ENCODE peak calls at places on chromosome 22, in eight cellular contexts. P, A, X, U, G, Y, I and T are unnamed samples.
A peak's percentile ranks its signal among the peaks of the same experiment; 100 is the strongest.

GRCh38 chr22:24107668-24108067 is 73.6 kb upstream of the SUSD2 start:
- DNase-seq in P (peak; percentile 92), A (no peak), X (no peak), U (peak; percentile 71), G (no peak), Y (peak; percentile 11), I (no peak), T (no peak)

GRCh38 chr22:25170426-25170980 is 29.2 kb upstream of the CRYBB3 start:
- DNase-seq in P (no peak), A (no peak), X (no peak), U (no peak), G (no peak), Y (no peak), I (no peak), T (no peak)

GRCh38 chr22:40396882-40397281 is 26.5 kb downstream of the SGSM3 start:
- DNase-seq in P (no peak), A (peak; percentile 67), X (peak; percentile 35), U (no peak), G (no peak), Y (peak; percentile 95), I (peak; percentile 68), T (peak; percentile 88)

GRCh38 chr22:40413873-40414272 is 43.5 kb downstream of the SGSM3 start:
- DNase-seq in P (no peak), A (no peak), X (no peak), U (no peak), G (no peak), Y (no peak), I (no peak), T (peak; percentile 80)

GRCh38 chr22:34622602-34623001 is 443.4 kb upstream of the ISX start:
- DNase-seq in P (no peak), A (no peak), X (no peak), U (no peak), G (no peak), Y (no peak), I (no peak), T (no peak)

GRCh38 chr22:37802310-37803194 is 5.2 kb upstream of the GCAT start:
- DNase-seq in P (no peak), A (peak; percentile 85), X (peak; percentile 51), U (peak; percentile 75), G (no peak), Y (no peak), I (peak; percentile 80), T (no peak)

GRCh38 chr22:32164084-32164894 is 5.2 kb upstream of the C22orf42 start:
- DNase-seq in P (no peak), A (no peak), X (no peak), U (no peak), G (no peak), Y (no peak), I (no peak), T (peak; percentile 59)

GRCh38 chr22:19757140-19757984 is 3.2 kb upstream of the TBX1 start:
- DNase-seq in P (no peak), A (no peak), X (no peak), U (no peak), G (no peak), Y (no peak), I (no peak), T (no peak)

GRCh38 chr22:23722724-23723123 is 28.2 kb downstream of the ZNF70 start:
- DNase-seq in P (no peak), A (no peak), X (no peak), U (no peak), G (no peak), Y (no peak), I (no peak), T (no peak)

GRCh38 chr22:40310771-40311120 is 35.6 kb upstream of the ADSL start:
- DNase-seq in P (no peak), A (no peak), X (no peak), U (no peak), G (no peak), Y (no peak), I (no peak), T (no peak)

GRCh38 chr22:22884888-22885840 is 2.5 kb upstream of the IGLL5 start:
- DNase-seq in P (peak; percentile 50), A (no peak), X (no peak), U (no peak), G (no peak), Y (no peak), I (peak; percentile 20), T (peak; percentile 80)

GRCh38 chr22:37659066-37659896 is 758 bp downstream of the PDXP start:
- DNase-seq in P (no peak), A (no peak), X (no peak), U (peak; percentile 84), G (no peak), Y (no peak), I (no peak), T (peak; percentile 82)

GRCh38 chr22:19748991-19749665 is 11.4 kb upstream of the TBX1 start:
- DNase-seq in P (no peak), A (no peak), X (no peak), U (no peak), G (no peak), Y (no peak), I (no peak), T (no peak)

GRCh38 chr22:39643311-39644083 is 72.9 kb downstream of the CACNA1I start:
- DNase-seq in P (no peak), A (no peak), X (no peak), U (no peak), G (no peak), Y (no peak), I (no peak), T (no peak)

GRCh38 chr22:25772288-25772687 is 30.3 kb downstream of the MYO18B start:
- DNase-seq in P (no peak), A (no peak), X (no peak), U (no peak), G (no peak), Y (no peak), I (no peak), T (no peak)

GRCh38 chr22:39083212-39084165 is 6.4 kb downstream of the APOBEC3G start:
- DNase-seq in P (no peak), A (no peak), X (no peak), U (no peak), G (no peak), Y (no peak), I (no peak), T (no peak)

GRCh38 chr22:24134090-24134846 is 47.0 kb upstream of the SUSD2 start:
- DNase-seq in P (no peak), A (no peak), X (no peak), U (no peak), G (no peak), Y (no peak), I (no peak), T (no peak)

GRCh38 chr22:28589102-28589501 is 90.5 kb downstream of the TTC28 start:
- DNase-seq in P (no peak), A (no peak), X (no peak), U (no peak), G (no peak), Y (no peak), I (no peak), T (no peak)

GRCh38 chr22:24002272-24002671 is 3.0 kb downstream of the GSTT4 start:
- DNase-seq in P (no peak), A (no peak), X (no peak), U (no peak), G (no peak), Y (no peak), I (no peak), T (no peak)

GRCh38 chr22:24585927-24586546 is 6.8 kb downstream of the LRRC75B start:
- DNase-seq in P (no peak), A (no peak), X (no peak), U (no peak), G (no peak), Y (no peak), I (no peak), T (no peak)

GRCh38 chr22:40524392-40525249 is 111.9 kb downstream of the MRTFA start:
- DNase-seq in P (no peak), A (no peak), X (no peak), U (no peak), G (no peak), Y (peak; percentile 45), I (no peak), T (no peak)

GRCh38 chr22:48346911-48347310 is 1480.8 kb downstream of the BRD1 start:
- DNase-seq in P (no peak), A (no peak), X (no peak), U (peak; percentile 47), G (no peak), Y (no peak), I (no peak), T (no peak)

GRCh38 chr22:33746501-33746928 is 173.8 kb downstream of the LARGE1 start:
- DNase-seq in P (no peak), A (no peak), X (no peak), U (no peak), G (no peak), Y (no peak), I (no peak), T (no peak)

GRCh38 chr22:24583221-24583971 is 9.5 kb downstream of the LRRC75B start:
- DNase-seq in P (no peak), A (peak; percentile 59), X (no peak), U (no peak), G (no peak), Y (no peak), I (no peak), T (no peak)

GRCh38 chr22:19325296-19325950 is 33.9 kb upstream of the CLTCL1 start:
- DNase-seq in P (no peak), A (no peak), X (no peak), U (no peak), G (no peak), Y (peak; percentile 84), I (no peak), T (no peak)

DNA sequence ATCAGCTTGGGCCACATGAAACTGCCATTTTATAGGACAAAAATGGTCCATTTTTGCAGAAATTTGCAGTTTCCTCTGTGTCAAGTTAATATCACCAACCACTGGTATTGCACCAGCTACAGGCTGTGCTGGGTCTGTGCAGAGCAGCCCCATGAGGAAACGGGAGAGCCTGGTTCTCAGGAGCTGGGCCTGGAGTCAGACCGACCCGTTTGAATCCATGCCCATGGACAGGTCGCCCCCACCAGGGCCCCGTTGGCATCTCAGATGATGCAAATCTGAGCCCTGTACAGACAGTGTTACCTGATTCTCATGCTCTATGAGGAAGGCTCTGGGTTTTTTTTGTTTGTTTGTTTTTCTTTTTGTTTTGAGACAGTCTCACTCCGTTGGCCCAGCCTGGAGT is 9.8 kb upstream of the SEC14L6 start:
- DNase-seq in P (no peak), A (no peak), X (no peak), U (no peak), G (no peak), Y (no peak), I (no peak), T (no peak)
- TF ChIP-seq CTCF in P (no peak), A (no peak), X (no peak), U (peak; percentile 24), G (peak; percentile 7), Y (peak; percentile 3), I (peak; percentile 42), T (no peak)

GRCh38 chr22:46833228-46833627 is 70.8 kb downstream of the TBC1D22A start:
- DNase-seq in P (no peak), A (peak; percentile 74), X (no peak), U (no peak), G (peak; percentile 22), Y (peak; percentile 29), I (peak; percentile 67), T (no peak)
- TF ChIP-seq CTCF in P (peak; percentile 41), A (peak; percentile 4), X (peak; percentile 56), U (peak; percentile 49), G (no peak), Y (peak; percentile 59), I (peak; percentile 68), T (peak; percentile 38)

GRCh38 chr22:20794132-20794990 is 20.4 kb downstream of the SERPIND1 start:
- DNase-seq in P (no peak), A (no peak), X (no peak), U (no peak), G (no peak), Y (no peak), I (no peak), T (no peak)
- TF ChIP-seq CTCF in P (no peak), A (no peak), X (no peak), U (no peak), G (no peak), Y (no peak), I (no peak), T (no peak)

GRCh38 chr22:44259366-44260215 is 53.2 kb downstream of the SHISAL1 start:
- DNase-seq in P (no peak), A (peak; percentile 21), X (no peak), U (no peak), G (no peak), Y (no peak), I (peak; percentile 19), T (peak; percentile 56)
- TF ChIP-seq CTCF in P (no peak), A (no peak), X (no peak), U (no peak), G (no peak), Y (no peak), I (no peak), T (no peak)